ENCODE peak calls at places on chromosomes 6 and 20, in six cellular contexts. U is spleen, G is sigmoid colon, L is transverse colon, W is K562, R is GM12878. K is an unnamed sample.

GRCh38 chr20:9839626-9840025 is 750 bp upstream of the PAK5 start:
- DNase-seq in U (no peak), R (no peak), L (no peak), G (no peak), W (no peak), K (peak; percentile 46)

GRCh38 chr6:53803081-53803860 is 8.5 kb downstream of the LRRC1 start:
- DNase-seq in L (no peak), W (no peak), U (no peak), R (no peak), G (no peak), K (no peak)

GRCh38 chr20:54475334-54476287 is at the start of gene DOK5:
- DNase-seq in W (no peak), L (peak; percentile 8), G (peak; percentile 71), R (no peak), U (no peak), K (no peak)

GRCh38 chr6:43054206-43054943 is 724 bp upstream of the CUL7 start:
- DNase-seq in G (no peak), R (no peak), L (no peak), U (no peak), W (no peak), K (no peak)

GRCh38 chr6:93679836-93680235 is 260.5 kb upstream of the EPHA7 start:
- DNase-seq in G (no peak), R (no peak), U (no peak), W (no peak), L (no peak), K (no peak)

GRCh38 chr20:24477831-24478547 is 8.6 kb downstream of the SYNDIG1 start:
- DNase-seq in R (no peak), G (peak; percentile 11), U (no peak), L (no peak), W (no peak), K (no peak)

GRCh38 chr6:52503853-52504777 is 72.7 kb downstream of the TRAM2 start:
- DNase-seq in R (no peak), L (peak; percentile 97), W (peak; percentile 90), G (peak; percentile 83), U (peak; percentile 85), K (peak; percentile 97)

GRCh38 chr20:21808863-21809664 is 103.6 kb downstream of the PAX1 start:
- DNase-seq in G (no peak), L (peak; percentile 36), R (no peak), U (peak; percentile 83), W (peak; percentile 71), K (no peak)

GRCh38 chr6:136063095-136063494 is 187.0 kb downstream of the MTFR2 start:
- DNase-seq in W (no peak), U (no peak), R (no peak), G (no peak), L (no peak), K (no peak)

DNA sequence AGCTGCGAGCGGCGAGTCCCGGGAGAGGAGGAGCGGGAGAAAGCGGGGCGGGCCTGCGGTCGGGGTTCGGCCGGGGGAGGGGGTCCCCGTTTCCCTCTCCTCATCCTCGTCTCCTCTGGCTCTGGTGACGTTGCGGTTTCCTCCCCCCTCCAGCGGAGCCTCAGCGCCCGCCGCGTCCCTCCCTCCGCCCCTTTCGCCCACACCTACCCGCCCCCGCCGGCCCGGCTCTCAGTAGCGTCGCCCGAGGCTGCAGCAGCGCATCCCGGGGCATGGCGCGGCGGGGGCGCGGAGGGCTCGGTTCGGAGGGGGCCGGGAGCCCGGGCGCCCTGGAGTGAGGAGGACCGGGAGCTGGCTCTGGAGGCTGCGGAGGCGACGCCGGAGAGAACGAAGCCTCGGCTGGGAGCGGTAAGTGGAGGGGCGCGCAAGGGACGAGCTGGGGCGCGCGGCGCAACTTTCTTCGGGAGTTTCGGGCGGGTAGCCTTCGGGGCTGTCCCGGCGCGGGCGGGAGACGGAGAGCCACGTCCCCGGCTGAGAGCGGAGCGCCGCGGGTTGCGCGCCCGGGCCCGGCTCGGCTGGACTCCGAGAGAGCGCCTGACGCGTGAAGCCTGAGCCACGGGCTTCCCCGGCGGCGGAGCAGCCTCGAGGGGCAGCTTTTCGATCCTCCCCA is at the start of gene DSE:
- DNase-seq in U (peak; percentile 96), R (no peak), W (peak; percentile 52), L (peak; percentile 78), G (peak; percentile 94), K (peak; percentile 64)
- TF ChIP-seq POLR2A in U (peak; percentile 83), R (peak; percentile 88), W (no peak), L (peak; percentile 62), G (no peak), K (peak; percentile 33)

GRCh38 chr6:169160855-169161560 is 92.6 kb downstream of the THBS2 start:
- DNase-seq in R (no peak), U (no peak), G (no peak), W (no peak), L (no peak), K (peak; percentile 43)
- H3K4me3 ChIP-seq in R (no peak overlapping the region), U (no peak overlapping the region), G (no peak overlapping the region), W (no peak overlapping the region), L (no peak overlapping the region), K (no peak overlapping the region)

DNA sequence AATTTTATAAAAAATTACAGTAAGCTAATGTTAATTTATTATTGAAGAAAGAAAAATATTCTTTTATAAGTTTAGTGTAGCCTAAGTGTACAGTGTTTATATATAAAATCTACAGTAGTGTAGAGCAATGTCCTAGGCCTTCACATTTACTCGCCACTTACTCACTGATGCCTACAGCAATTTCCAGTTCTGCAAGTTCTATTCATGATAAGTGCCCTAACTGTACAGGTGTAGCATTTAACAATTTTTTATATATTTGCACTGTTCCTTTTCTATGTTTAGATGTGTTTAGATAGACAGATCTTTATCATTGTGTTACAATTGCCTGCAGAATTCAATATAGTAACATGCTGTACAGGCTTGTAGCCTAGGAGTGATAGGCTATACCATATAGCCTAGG is 80.1 kb upstream of the HDAC2 start:
- DNase-seq in L (no peak), W (no peak), G (no peak), U (no peak), R (no peak), K (no peak)
- TF ChIP-seq POLR2AphosphoS5 in L (no peak), W (no peak), G (no peak), U (no peak), R (no peak), K (no peak)

GRCh38 chr6:32940656-32941411 is at the start of gene HLA-DMB:
- DNase-seq in W (no peak), G (no peak), U (no peak), R (peak; percentile 97), L (peak; percentile 61), K (no peak)
- TF ChIP-seq POLR2A in W (no peak), G (peak; percentile 19), U (peak; percentile 86), R (peak; percentile 71), L (peak; percentile 38), K (no peak)

GRCh38 chr6:127341471-127342202 is 1.8 kb downstream of the ECHDC1 start:
- DNase-seq in G (no peak), L (no peak), W (no peak), U (no peak), R (no peak), K (no peak)

GRCh38 chr6:127342946-127343752 is at the start of gene ECHDC1:
- DNase-seq in L (peak; percentile 62), G (peak; percentile 79), R (no peak), W (peak; percentile 58), U (peak; percentile 93), K (peak; percentile 42)

GRCh38 chr6:127342296-127342945 is 988 bp downstream of the ECHDC1 start:
- DNase-seq in G (no peak), W (no peak), L (peak; percentile 38), R (no peak), U (no peak), K (no peak)

GRCh38 chr6:127338936-127339335 is 4.5 kb downstream of the ECHDC1 start:
- DNase-seq in W (no peak), G (no peak), L (no peak), R (no peak), U (no peak), K (no peak)

DNA sequence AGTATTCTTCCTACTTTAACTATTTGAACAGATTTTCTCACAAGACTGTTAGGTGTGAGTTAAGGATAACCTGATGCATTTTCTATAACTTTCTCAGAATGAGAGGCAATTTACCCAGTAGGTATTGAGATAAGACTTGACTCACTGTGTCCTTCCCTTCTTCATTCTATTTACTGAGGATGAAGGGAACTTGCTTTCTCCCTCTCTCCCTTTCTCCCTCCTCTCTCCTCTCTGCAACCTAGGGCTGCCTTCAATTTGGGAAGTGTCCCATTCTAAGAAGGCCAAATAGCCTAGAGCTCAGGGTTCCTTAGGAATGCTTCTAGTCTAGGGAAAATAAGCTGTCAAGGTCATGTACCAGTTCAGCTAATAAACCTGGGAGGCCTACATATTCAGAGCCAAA is 3.2 kb downstream of the ECHDC1 start:
- DNase-seq in W (no peak), U (no peak), L (no peak), G (no peak), R (no peak), K (no peak)
- H3K4me3 ChIP-seq in W (no peak overlapping the region), U (no peak overlapping the region), L (no peak overlapping the region), G (no peak overlapping the region), R (no peak overlapping the region), K (no peak overlapping the region)

GRCh38 chr6:155384343-155384742 is 70.1 kb upstream of the TFB1M start:
- DNase-seq in U (no peak), W (no peak), G (no peak), R (no peak), L (no peak), K (no peak)
- TF ChIP-seq POLR2AphosphoS5 in U (no peak), W (no peak), G (no peak), R (no peak), L (no peak), K (no peak)